ENCODE peak calls at places on chromosome 11, in six cellular contexts. One of them, this sample, is unnamed.

GRCh38 chr11:68987211-68987610 is 6.4 kb upstream of the MRGPRD start:
- DNase-seq in fibroblast of lung: peak
- DNase-seq in activated gamma-delta T cell treated with anti-CD3 and anti-CD28 coated beads, Interleukin-2, amount 50 U/mL, for 16 hours: no peak
- DNase-seq in upper lobe of right lung: no peak
- DNase-seq in NCI-H187: no peak
- DNase-seq in stimulated activated CD4-positive, alpha-beta T cell treated with anti-CD3 and anti-CD28 coated beads, Interleukin-12 subunit alpha, Interleukin-12 subunit beta, amount 100 ng/mL, for 48 hours: no peak
- DNase-seq in this sample: no peak

GRCh38 chr11:1260023-1260501 is 37.2 kb downstream of the MUC5B start:
- DNase-seq in NCI-H187: no peak
- DNase-seq in activated gamma-delta T cell treated with anti-CD3 and anti-CD28 coated beads, Interleukin-2, amount 50 U/mL, for 16 hours: no peak
- DNase-seq in upper lobe of right lung: no peak
- DNase-seq in fibroblast of lung: no peak
- DNase-seq in stimulated activated CD4-positive, alpha-beta T cell treated with anti-CD3 and anti-CD28 coated beads, Interleukin-12 subunit alpha, Interleukin-12 subunit beta, amount 100 ng/mL, for 48 hours: peak
- DNase-seq in this sample: no peak

GRCh38 chr11:797300-798092 is 585 bp downstream of the SLC25A22 start:
- DNase-seq in activated gamma-delta T cell treated with anti-CD3 and anti-CD28 coated beads, Interleukin-2, amount 50 U/mL, for 16 hours: peak
- DNase-seq in NCI-H187: peak
- DNase-seq in stimulated activated CD4-positive, alpha-beta T cell treated with anti-CD3 and anti-CD28 coated beads, Interleukin-12 subunit alpha, Interleukin-12 subunit beta, amount 100 ng/mL, for 48 hours: peak
- DNase-seq in fibroblast of lung: peak
- DNase-seq in upper lobe of right lung: peak
- DNase-seq in this sample: no peak

GRCh38 chr11:100823360-100823759 is 136.3 kb downstream of the ARHGAP42 start:
- DNase-seq in activated gamma-delta T cell treated with anti-CD3 and anti-CD28 coated beads, Interleukin-2, amount 50 U/mL, for 16 hours: no peak
- DNase-seq in upper lobe of right lung: no peak
- DNase-seq in fibroblast of lung: no peak
- DNase-seq in stimulated activated CD4-positive, alpha-beta T cell treated with anti-CD3 and anti-CD28 coated beads, Interleukin-12 subunit alpha, Interleukin-12 subunit beta, amount 100 ng/mL, for 48 hours: no peak
- DNase-seq in NCI-H187: no peak
- DNase-seq in this sample: no peak

GRCh38 chr11:133174013-133174412 is 358.3 kb downstream of the OPCML start:
- DNase-seq in stimulated activated CD4-positive, alpha-beta T cell treated with anti-CD3 and anti-CD28 coated beads, Interleukin-12 subunit alpha, Interleukin-12 subunit beta, amount 100 ng/mL, for 48 hours: no peak
- DNase-seq in NCI-H187: no peak
- DNase-seq in upper lobe of right lung: no peak
- DNase-seq in fibroblast of lung: no peak
- DNase-seq in activated gamma-delta T cell treated with anti-CD3 and anti-CD28 coated beads, Interleukin-2, amount 50 U/mL, for 16 hours: no peak
- DNase-seq in this sample: no peak

GRCh38 chr11:104897891-104898684 is at the start of gene CASP12:
- DNase-seq in stimulated activated CD4-positive, alpha-beta T cell treated with anti-CD3 and anti-CD28 coated beads, Interleukin-12 subunit alpha, Interleukin-12 subunit beta, amount 100 ng/mL, for 48 hours: no peak
- DNase-seq in NCI-H187: no peak
- DNase-seq in upper lobe of right lung: no peak
- DNase-seq in activated gamma-delta T cell treated with anti-CD3 and anti-CD28 coated beads, Interleukin-2, amount 50 U/mL, for 16 hours: no peak
- DNase-seq in fibroblast of lung: no peak
- DNase-seq in this sample: no peak

GRCh38 chr11:123273616-123274015 is 78.6 kb upstream of the CLMP start:
- DNase-seq in fibroblast of lung: no peak
- DNase-seq in activated gamma-delta T cell treated with anti-CD3 and anti-CD28 coated beads, Interleukin-2, amount 50 U/mL, for 16 hours: no peak
- DNase-seq in upper lobe of right lung: no peak
- DNase-seq in stimulated activated CD4-positive, alpha-beta T cell treated with anti-CD3 and anti-CD28 coated beads, Interleukin-12 subunit alpha, Interleukin-12 subunit beta, amount 100 ng/mL, for 48 hours: no peak
- DNase-seq in NCI-H187: no peak
- DNase-seq in this sample: no peak

GRCh38 chr11:65604258-65604657 is 8.7 kb upstream of the KCNK7 start:
- DNase-seq in NCI-H187: no peak
- DNase-seq in stimulated activated CD4-positive, alpha-beta T cell treated with anti-CD3 and anti-CD28 coated beads, Interleukin-12 subunit alpha, Interleukin-12 subunit beta, amount 100 ng/mL, for 48 hours: no peak
- DNase-seq in activated gamma-delta T cell treated with anti-CD3 and anti-CD28 coated beads, Interleukin-2, amount 50 U/mL, for 16 hours: no peak
- DNase-seq in fibroblast of lung: no peak
- DNase-seq in upper lobe of right lung: no peak
- DNase-seq in this sample: no peak

GRCh38 chr11:16126361-16126760 is 230.0 kb downstream of the SOX6 start:
- DNase-seq in fibroblast of lung: peak
- DNase-seq in activated gamma-delta T cell treated with anti-CD3 and anti-CD28 coated beads, Interleukin-2, amount 50 U/mL, for 16 hours: no peak
- DNase-seq in upper lobe of right lung: no peak
- DNase-seq in NCI-H187: no peak
- DNase-seq in stimulated activated CD4-positive, alpha-beta T cell treated with anti-CD3 and anti-CD28 coated beads, Interleukin-12 subunit alpha, Interleukin-12 subunit beta, amount 100 ng/mL, for 48 hours: no peak
- DNase-seq in this sample: no peak

GRCh38 chr11:61913699-61914395 is 3.5 kb downstream of the RAB3IL1 start:
- DNase-seq in stimulated activated CD4-positive, alpha-beta T cell treated with anti-CD3 and anti-CD28 coated beads, Interleukin-12 subunit alpha, Interleukin-12 subunit beta, amount 100 ng/mL, for 48 hours: no peak
- DNase-seq in NCI-H187: no peak
- DNase-seq in upper lobe of right lung: peak
- DNase-seq in activated gamma-delta T cell treated with anti-CD3 and anti-CD28 coated beads, Interleukin-2, amount 50 U/mL, for 16 hours: no peak
- DNase-seq in fibroblast of lung: no peak
- DNase-seq in this sample: no peak

GRCh38 chr11:79155237-79155636 is 285.6 kb downstream of the TENM4 start:
- DNase-seq in stimulated activated CD4-positive, alpha-beta T cell treated with anti-CD3 and anti-CD28 coated beads, Interleukin-12 subunit alpha, Interleukin-12 subunit beta, amount 100 ng/mL, for 48 hours: no peak
- DNase-seq in upper lobe of right lung: no peak
- DNase-seq in activated gamma-delta T cell treated with anti-CD3 and anti-CD28 coated beads, Interleukin-2, amount 50 U/mL, for 16 hours: no peak
- DNase-seq in NCI-H187: no peak
- DNase-seq in fibroblast of lung: no peak
- DNase-seq in this sample: no peak

GRCh38 chr11:68980776-68981065 is at the start of gene MRGPRD:
- DNase-seq in stimulated activated CD4-positive, alpha-beta T cell treated with anti-CD3 and anti-CD28 coated beads, Interleukin-12 subunit alpha, Interleukin-12 subunit beta, amount 100 ng/mL, for 48 hours: no peak
- DNase-seq in fibroblast of lung: no peak
- DNase-seq in upper lobe of right lung: no peak
- DNase-seq in NCI-H187: no peak
- DNase-seq in activated gamma-delta T cell treated with anti-CD3 and anti-CD28 coated beads, Interleukin-2, amount 50 U/mL, for 16 hours: no peak
- DNase-seq in this sample: no peak

GRCh38 chr11:69327741-69328191 is 33.8 kb downstream of the MYEOV start:
- DNase-seq in stimulated activated CD4-positive, alpha-beta T cell treated with anti-CD3 and anti-CD28 coated beads, Interleukin-12 subunit alpha, Interleukin-12 subunit beta, amount 100 ng/mL, for 48 hours: no peak
- DNase-seq in activated gamma-delta T cell treated with anti-CD3 and anti-CD28 coated beads, Interleukin-2, amount 50 U/mL, for 16 hours: no peak
- DNase-seq in NCI-H187: no peak
- DNase-seq in upper lobe of right lung: peak
- DNase-seq in fibroblast of lung: no peak
- DNase-seq in this sample: no peak

GRCh38 chr11:117071344-117071787 is 26.9 kb downstream of the SIK3 start:
- DNase-seq in stimulated activated CD4-positive, alpha-beta T cell treated with anti-CD3 and anti-CD28 coated beads, Interleukin-12 subunit alpha, Interleukin-12 subunit beta, amount 100 ng/mL, for 48 hours: no peak
- DNase-seq in upper lobe of right lung: no peak
- DNase-seq in fibroblast of lung: peak
- DNase-seq in NCI-H187: no peak
- DNase-seq in activated gamma-delta T cell treated with anti-CD3 and anti-CD28 coated beads, Interleukin-2, amount 50 U/mL, for 16 hours: no peak
- DNase-seq in this sample: no peak

GRCh38 chr11:102955624-102956023 is at the start of gene MMP13:
- DNase-seq in stimulated activated CD4-positive, alpha-beta T cell treated with anti-CD3 and anti-CD28 coated beads, Interleukin-12 subunit alpha, Interleukin-12 subunit beta, amount 100 ng/mL, for 48 hours: no peak
- DNase-seq in activated gamma-delta T cell treated with anti-CD3 and anti-CD28 coated beads, Interleukin-2, amount 50 U/mL, for 16 hours: no peak
- DNase-seq in fibroblast of lung: peak
- DNase-seq in NCI-H187: no peak
- DNase-seq in upper lobe of right lung: no peak
- DNase-seq in this sample: no peak

GRCh38 chr11:94785509-94785908 is 17.4 kb downstream of the AMOTL1 start:
- DNase-seq in upper lobe of right lung: no peak
- DNase-seq in fibroblast of lung: no peak
- DNase-seq in stimulated activated CD4-positive, alpha-beta T cell treated with anti-CD3 and anti-CD28 coated beads, Interleukin-12 subunit alpha, Interleukin-12 subunit beta, amount 100 ng/mL, for 48 hours: no peak
- DNase-seq in NCI-H187: no peak
- DNase-seq in activated gamma-delta T cell treated with anti-CD3 and anti-CD28 coated beads, Interleukin-2, amount 50 U/mL, for 16 hours: no peak
- DNase-seq in this sample: no peak

GRCh38 chr11:107257660-107258059 is 200.0 kb downstream of the CWF19L2 start:
- DNase-seq in NCI-H187: no peak
- DNase-seq in fibroblast of lung: no peak
- DNase-seq in stimulated activated CD4-positive, alpha-beta T cell treated with anti-CD3 and anti-CD28 coated beads, Interleukin-12 subunit alpha, Interleukin-12 subunit beta, amount 100 ng/mL, for 48 hours: no peak
- DNase-seq in upper lobe of right lung: no peak
- DNase-seq in activated gamma-delta T cell treated with anti-CD3 and anti-CD28 coated beads, Interleukin-2, amount 50 U/mL, for 16 hours: no peak
- DNase-seq in this sample: no peak

GRCh38 chr11:111715142-111715816 is 50.9 kb downstream of the PPP2R1B start:
- DNase-seq in stimulated activated CD4-positive, alpha-beta T cell treated with anti-CD3 and anti-CD28 coated beads, Interleukin-12 subunit alpha, Interleukin-12 subunit beta, amount 100 ng/mL, for 48 hours: no peak
- DNase-seq in fibroblast of lung: no peak
- DNase-seq in activated gamma-delta T cell treated with anti-CD3 and anti-CD28 coated beads, Interleukin-2, amount 50 U/mL, for 16 hours: no peak
- DNase-seq in upper lobe of right lung: no peak
- DNase-seq in NCI-H187: no peak
- DNase-seq in this sample: no peak

GRCh38 chr11:65435330-65435931 is 12.8 kb downstream of the NEAT1 start:
- DNase-seq in upper lobe of right lung: peak
- DNase-seq in stimulated activated CD4-positive, alpha-beta T cell treated with anti-CD3 and anti-CD28 coated beads, Interleukin-12 subunit alpha, Interleukin-12 subunit beta, amount 100 ng/mL, for 48 hours: no peak
- DNase-seq in fibroblast of lung: no peak
- DNase-seq in NCI-H187: no peak
- DNase-seq in activated gamma-delta T cell treated with anti-CD3 and anti-CD28 coated beads, Interleukin-2, amount 50 U/mL, for 16 hours: no peak
- DNase-seq in this sample: no peak

GRCh38 chr11:6022954-6023353 is 7.6 kb downstream of the OR56A1 start:
- DNase-seq in stimulated activated CD4-positive, alpha-beta T cell treated with anti-CD3 and anti-CD28 coated beads, Interleukin-12 subunit alpha, Interleukin-12 subunit beta, amount 100 ng/mL, for 48 hours: no peak
- DNase-seq in activated gamma-delta T cell treated with anti-CD3 and anti-CD28 coated beads, Interleukin-2, amount 50 U/mL, for 16 hours: no peak
- DNase-seq in upper lobe of right lung: no peak
- DNase-seq in NCI-H187: no peak
- DNase-seq in fibroblast of lung: peak
- DNase-seq in this sample: no peak

GRCh38 chr11:103789957-103790356 is 246.5 kb upstream of the DDI1 start:
- DNase-seq in fibroblast of lung: no peak
- DNase-seq in upper lobe of right lung: no peak
- DNase-seq in activated gamma-delta T cell treated with anti-CD3 and anti-CD28 coated beads, Interleukin-2, amount 50 U/mL, for 16 hours: no peak
- DNase-seq in NCI-H187: no peak
- DNase-seq in stimulated activated CD4-positive, alpha-beta T cell treated with anti-CD3 and anti-CD28 coated beads, Interleukin-12 subunit alpha, Interleukin-12 subunit beta, amount 100 ng/mL, for 48 hours: no peak
- DNase-seq in this sample: no peak

GRCh38 chr11:35347921-35348331 is 71.4 kb downstream of the SLC1A2 start:
- DNase-seq in fibroblast of lung: peak
- DNase-seq in upper lobe of right lung: no peak
- DNase-seq in stimulated activated CD4-positive, alpha-beta T cell treated with anti-CD3 and anti-CD28 coated beads, Interleukin-12 subunit alpha, Interleukin-12 subunit beta, amount 100 ng/mL, for 48 hours: no peak
- DNase-seq in NCI-H187: no peak
- DNase-seq in activated gamma-delta T cell treated with anti-CD3 and anti-CD28 coated beads, Interleukin-2, amount 50 U/mL, for 16 hours: no peak
- DNase-seq in this sample: no peak

GRCh38 chr11:67630943-67631331 is 1.2 kb upstream of the NUDT8 start:
- DNase-seq in NCI-H187: no peak
- DNase-seq in stimulated activated CD4-positive, alpha-beta T cell treated with anti-CD3 and anti-CD28 coated beads, Interleukin-12 subunit alpha, Interleukin-12 subunit beta, amount 100 ng/mL, for 48 hours: no peak
- DNase-seq in activated gamma-delta T cell treated with anti-CD3 and anti-CD28 coated beads, Interleukin-2, amount 50 U/mL, for 16 hours: no peak
- DNase-seq in fibroblast of lung: no peak
- DNase-seq in upper lobe of right lung: no peak
- DNase-seq in this sample: no peak

GRCh38 chr11:117045196-117045595 is 53.0 kb downstream of the SIK3 start:
- DNase-seq in upper lobe of right lung: no peak
- DNase-seq in activated gamma-delta T cell treated with anti-CD3 and anti-CD28 coated beads, Interleukin-2, amount 50 U/mL, for 16 hours: no peak
- DNase-seq in stimulated activated CD4-positive, alpha-beta T cell treated with anti-CD3 and anti-CD28 coated beads, Interleukin-12 subunit alpha, Interleukin-12 subunit beta, amount 100 ng/mL, for 48 hours: no peak
- DNase-seq in NCI-H187: no peak
- DNase-seq in fibroblast of lung: peak
- DNase-seq in this sample: no peak

GRCh38 chr11:118046964-118047700 is 29.7 kb upstream of the TMPRSS4 start:
- DNase-seq in NCI-H187: no peak
- DNase-seq in fibroblast of lung: no peak
- DNase-seq in stimulated activated CD4-positive, alpha-beta T cell treated with anti-CD3 and anti-CD28 coated beads, Interleukin-12 subunit alpha, Interleukin-12 subunit beta, amount 100 ng/mL, for 48 hours: no peak
- DNase-seq in upper lobe of right lung: no peak
- DNase-seq in activated gamma-delta T cell treated with anti-CD3 and anti-CD28 coated beads, Interleukin-2, amount 50 U/mL, for 16 hours: no peak
- DNase-seq in this sample: no peak

GRCh38 chr11:74154621-74155281 is 16.1 kb downstream of the C2CD3 start:
- DNase-seq in fibroblast of lung: peak
- DNase-seq in stimulated activated CD4-positive, alpha-beta T cell treated with anti-CD3 and anti-CD28 coated beads, Interleukin-12 subunit alpha, Interleukin-12 subunit beta, amount 100 ng/mL, for 48 hours: no peak
- DNase-seq in NCI-H187: no peak
- DNase-seq in activated gamma-delta T cell treated with anti-CD3 and anti-CD28 coated beads, Interleukin-2, amount 50 U/mL, for 16 hours: no peak
- DNase-seq in upper lobe of right lung: no peak
- DNase-seq in this sample: no peak

This sample was measured in CMK.